ENCODE peak calls at places on chromosomes 11 and 22, in six cellular contexts. One of them, this sample, is unnamed.
A peak's percentile ranks its signal among the peaks of the same experiment; 100 is the strongest.

GRCh38 chr11:120900642-120901041 is 123.3 kb upstream of the TBCEL start:
- DNase-seq in CD4-positive, alpha-beta T cell: no peak
- DNase-seq in central memory CD4-positive, alpha-beta T cell: no peak
- DNase-seq in amniotic epithelial cell: no peak
- DNase-seq in right atrium auricular region: no peak
- DNase-seq in astrocyte of the cerebellum: no peak
- DNase-seq in this sample: no peak

GRCh38 chr11:3188496-3189192 is 23.5 kb upstream of the OSBPL5 start:
- DNase-seq in CD4-positive, alpha-beta T cell: no peak
- DNase-seq in central memory CD4-positive, alpha-beta T cell: no peak
- DNase-seq in amniotic epithelial cell: no peak
- DNase-seq in right atrium auricular region: no peak
- DNase-seq in astrocyte of the cerebellum: no peak
- DNase-seq in this sample: no peak

GRCh38 chr22:21710156-21710555 is 25.4 kb downstream of the YPEL1 start:
- DNase-seq in CD4-positive, alpha-beta T cell: no peak
- DNase-seq in central memory CD4-positive, alpha-beta T cell: no peak
- DNase-seq in amniotic epithelial cell: no peak
- DNase-seq in right atrium auricular region: no peak
- DNase-seq in astrocyte of the cerebellum: no peak
- DNase-seq in this sample: no peak

GRCh38 chr11:36399745-36400144 is 103.7 kb downstream of the PRR5L start:
- DNase-seq in CD4-positive, alpha-beta T cell: no peak
- DNase-seq in central memory CD4-positive, alpha-beta T cell: no peak
- DNase-seq in amniotic epithelial cell: no peak
- DNase-seq in right atrium auricular region: no peak
- DNase-seq in astrocyte of the cerebellum: no peak
- DNase-seq in this sample: no peak

GRCh38 chr22:43201486-43202219 is 14.7 kb upstream of the TTLL12 start:
- DNase-seq in CD4-positive, alpha-beta T cell: no peak
- DNase-seq in central memory CD4-positive, alpha-beta T cell: no peak
- DNase-seq in amniotic epithelial cell: no peak
- DNase-seq in right atrium auricular region: no peak
- DNase-seq in astrocyte of the cerebellum: no peak
- DNase-seq in this sample: no peak

GRCh38 chr22:38412435-38413084 is 42.4 kb downstream of the KCNJ4 start:
- DNase-seq in CD4-positive, alpha-beta T cell: no peak
- DNase-seq in central memory CD4-positive, alpha-beta T cell: peak; percentile 25
- DNase-seq in amniotic epithelial cell: no peak
- DNase-seq in right atrium auricular region: peak; percentile 57
- DNase-seq in astrocyte of the cerebellum: no peak
- DNase-seq in this sample: no peak

GRCh38 chr11:101436511-101437142 is 147.2 kb downstream of the TRPC6 start:
- DNase-seq in CD4-positive, alpha-beta T cell: no peak
- DNase-seq in central memory CD4-positive, alpha-beta T cell: no peak
- DNase-seq in amniotic epithelial cell: peak; percentile 31
- DNase-seq in right atrium auricular region: no peak
- DNase-seq in astrocyte of the cerebellum: no peak
- DNase-seq in this sample: no peak

GRCh38 chr11:9461760-9462134 is 935 bp downstream of the ZNF143 start:
- DNase-seq in CD4-positive, alpha-beta T cell: no peak
- DNase-seq in central memory CD4-positive, alpha-beta T cell: peak; percentile 6
- DNase-seq in amniotic epithelial cell: peak; percentile 39
- DNase-seq in right atrium auricular region: no peak
- DNase-seq in astrocyte of the cerebellum: no peak
- DNase-seq in this sample: no peak

GRCh38 chr22:19855504-19856409 is 1.1 kb upstream of the GNB1L start:
- DNase-seq in CD4-positive, alpha-beta T cell: peak; percentile 32
- DNase-seq in central memory CD4-positive, alpha-beta T cell: peak; percentile 37
- DNase-seq in amniotic epithelial cell: peak; percentile 53
- DNase-seq in right atrium auricular region: peak; percentile 82
- DNase-seq in astrocyte of the cerebellum: no peak
- DNase-seq in this sample: no peak

GRCh38 chr22:32531955-32532818 is 57.6 kb downstream of the FBXO7 start:
- DNase-seq in CD4-positive, alpha-beta T cell: no peak
- DNase-seq in central memory CD4-positive, alpha-beta T cell: no peak
- DNase-seq in amniotic epithelial cell: peak; percentile 36
- DNase-seq in right atrium auricular region: peak; percentile 93
- DNase-seq in astrocyte of the cerebellum: no peak
- DNase-seq in this sample: no peak

GRCh38 chr11:1573077-1573846 is 1.2 kb upstream of the DUSP8 start:
- DNase-seq in CD4-positive, alpha-beta T cell: no peak
- DNase-seq in central memory CD4-positive, alpha-beta T cell: peak; percentile 48
- DNase-seq in amniotic epithelial cell: no peak
- DNase-seq in right atrium auricular region: no peak
- DNase-seq in astrocyte of the cerebellum: no peak
- DNase-seq in this sample: no peak

GRCh38 chr11:126307706-126308105 is 3.8 kb downstream of the DCPS start:
- DNase-seq in CD4-positive, alpha-beta T cell: no peak
- DNase-seq in central memory CD4-positive, alpha-beta T cell: no peak
- DNase-seq in amniotic epithelial cell: peak; percentile 51
- DNase-seq in right atrium auricular region: no peak
- DNase-seq in astrocyte of the cerebellum: peak; percentile 53
- DNase-seq in this sample: no peak

GRCh38 chr11:5178046-5178837 is 22.2 kb downstream of the OR51V1 start:
- DNase-seq in CD4-positive, alpha-beta T cell: no peak
- DNase-seq in central memory CD4-positive, alpha-beta T cell: no peak
- DNase-seq in amniotic epithelial cell: no peak
- DNase-seq in right atrium auricular region: no peak
- DNase-seq in astrocyte of the cerebellum: no peak
- DNase-seq in this sample: no peak

GRCh38 chr11:33734441-33735165 is 1.6 kb downstream of the CD59 start:
- DNase-seq in CD4-positive, alpha-beta T cell: no peak
- DNase-seq in central memory CD4-positive, alpha-beta T cell: no peak
- DNase-seq in amniotic epithelial cell: peak; percentile 35
- DNase-seq in right atrium auricular region: no peak
- DNase-seq in astrocyte of the cerebellum: peak; percentile 71
- DNase-seq in this sample: no peak

GRCh38 chr11:85805387-85805786 is 5.6 kb downstream of the SYTL2 start:
- DNase-seq in CD4-positive, alpha-beta T cell: no peak
- DNase-seq in central memory CD4-positive, alpha-beta T cell: no peak
- DNase-seq in amniotic epithelial cell: peak; percentile 50
- DNase-seq in right atrium auricular region: no peak
- DNase-seq in astrocyte of the cerebellum: no peak
- DNase-seq in this sample: no peak

GRCh38 chr11:37317803-37318202 is 719.8 kb upstream of the RAG2 start:
- DNase-seq in CD4-positive, alpha-beta T cell: no peak
- DNase-seq in central memory CD4-positive, alpha-beta T cell: no peak
- DNase-seq in amniotic epithelial cell: no peak
- DNase-seq in right atrium auricular region: no peak
- DNase-seq in astrocyte of the cerebellum: no peak
- DNase-seq in this sample: no peak

GRCh38 chr22:20431520-20432237 is 5.9 kb downstream of the SCARF2 start:
- DNase-seq in CD4-positive, alpha-beta T cell: no peak
- DNase-seq in central memory CD4-positive, alpha-beta T cell: no peak
- DNase-seq in amniotic epithelial cell: no peak
- DNase-seq in right atrium auricular region: no peak
- DNase-seq in astrocyte of the cerebellum: no peak
- DNase-seq in this sample: no peak

GRCh38 chr11:17972987-17973386 is 39.9 kb downstream of the SERGEF start:
- DNase-seq in CD4-positive, alpha-beta T cell: no peak
- DNase-seq in central memory CD4-positive, alpha-beta T cell: no peak
- DNase-seq in amniotic epithelial cell: peak; percentile 74
- DNase-seq in right atrium auricular region: no peak
- DNase-seq in astrocyte of the cerebellum: peak; percentile 85
- DNase-seq in this sample: peak; percentile 3

GRCh38 chr22:36824655-36825054 is 7.8 kb upstream of the PVALB start:
- DNase-seq in CD4-positive, alpha-beta T cell: no peak
- DNase-seq in central memory CD4-positive, alpha-beta T cell: no peak
- DNase-seq in amniotic epithelial cell: no peak
- DNase-seq in right atrium auricular region: no peak
- DNase-seq in astrocyte of the cerebellum: no peak
- DNase-seq in this sample: no peak

GRCh38 chr11:71519546-71519945 is 7.5 kb upstream of the KRTAP5-7 start:
- DNase-seq in CD4-positive, alpha-beta T cell: no peak
- DNase-seq in central memory CD4-positive, alpha-beta T cell: no peak
- DNase-seq in amniotic epithelial cell: no peak
- DNase-seq in right atrium auricular region: no peak
- DNase-seq in astrocyte of the cerebellum: no peak
- DNase-seq in this sample: no peak

GRCh38 chr22:46827072-46827780 is 64.8 kb downstream of the TBC1D22A start:
- DNase-seq in CD4-positive, alpha-beta T cell: no peak
- DNase-seq in central memory CD4-positive, alpha-beta T cell: no peak
- DNase-seq in amniotic epithelial cell: no peak
- DNase-seq in right atrium auricular region: no peak
- DNase-seq in astrocyte of the cerebellum: no peak
- DNase-seq in this sample: no peak

GRCh38 chr11:92978226-92979111 is 9.0 kb downstream of the MTNR1B start:
- DNase-seq in CD4-positive, alpha-beta T cell: no peak
- DNase-seq in central memory CD4-positive, alpha-beta T cell: no peak
- DNase-seq in amniotic epithelial cell: no peak
- DNase-seq in right atrium auricular region: no peak
- DNase-seq in astrocyte of the cerebellum: no peak
- DNase-seq in this sample: no peak

GRCh38 chr11:70415176-70415575 is 16.8 kb downstream of the CTTN start:
- DNase-seq in CD4-positive, alpha-beta T cell: no peak
- DNase-seq in central memory CD4-positive, alpha-beta T cell: no peak
- DNase-seq in amniotic epithelial cell: peak; percentile 84
- DNase-seq in right atrium auricular region: no peak
- DNase-seq in astrocyte of the cerebellum: peak; percentile 22
- DNase-seq in this sample: no peak

GRCh38 chr22:43228330-43228729 is 41.4 kb upstream of the TTLL12 start:
- DNase-seq in CD4-positive, alpha-beta T cell: no peak
- DNase-seq in central memory CD4-positive, alpha-beta T cell: no peak
- DNase-seq in amniotic epithelial cell: peak; percentile 16
- DNase-seq in right atrium auricular region: no peak
- DNase-seq in astrocyte of the cerebellum: no peak
- DNase-seq in this sample: no peak

GRCh38 chr11:104254347-104254746 is 90.4 kb upstream of the PDGFD start:
- DNase-seq in CD4-positive, alpha-beta T cell: no peak
- DNase-seq in central memory CD4-positive, alpha-beta T cell: no peak
- DNase-seq in amniotic epithelial cell: peak; percentile 49
- DNase-seq in right atrium auricular region: no peak
- DNase-seq in astrocyte of the cerebellum: no peak
- DNase-seq in this sample: peak; percentile 1

GRCh38 chr11:69686452-69686851 is 11.3 kb upstream of the LTO1 start:
- DNase-seq in CD4-positive, alpha-beta T cell: no peak
- DNase-seq in central memory CD4-positive, alpha-beta T cell: no peak
- DNase-seq in amniotic epithelial cell: no peak
- DNase-seq in right atrium auricular region: no peak
- DNase-seq in astrocyte of the cerebellum: no peak
- DNase-seq in this sample: no peak

GRCh38 chr22:41563051-41563711 is 2.4 kb downstream of the CSDC2 start:
- DNase-seq in CD4-positive, alpha-beta T cell: no peak
- DNase-seq in central memory CD4-positive, alpha-beta T cell: no peak
- DNase-seq in amniotic epithelial cell: peak; percentile 84
- DNase-seq in right atrium auricular region: no peak
- DNase-seq in astrocyte of the cerebellum: no peak
- DNase-seq in this sample: no peak

GRCh38 chr22:22944268-22944985 is 56.8 kb downstream of the IGLL5 start:
- DNase-seq in CD4-positive, alpha-beta T cell: no peak
- DNase-seq in central memory CD4-positive, alpha-beta T cell: no peak
- DNase-seq in amniotic epithelial cell: no peak
- DNase-seq in right atrium auricular region: peak; percentile 56
- DNase-seq in astrocyte of the cerebellum: no peak
- DNase-seq in this sample: no peak

GRCh38 chr11:93143186-93143585 is 54.6 kb downstream of the SLC36A4 start:
- DNase-seq in CD4-positive, alpha-beta T cell: no peak
- DNase-seq in central memory CD4-positive, alpha-beta T cell: no peak
- DNase-seq in amniotic epithelial cell: peak; percentile 2
- DNase-seq in right atrium auricular region: no peak
- DNase-seq in astrocyte of the cerebellum: no peak
- DNase-seq in this sample: no peak

GRCh38 chr11:68457898-68458249 is 2.7 kb upstream of the PPP6R3 start:
- DNase-seq in CD4-positive, alpha-beta T cell: no peak
- DNase-seq in central memory CD4-positive, alpha-beta T cell: no peak
- DNase-seq in amniotic epithelial cell: no peak
- DNase-seq in right atrium auricular region: no peak
- DNase-seq in astrocyte of the cerebellum: no peak
- DNase-seq in this sample: no peak

GRCh38 chr11:117606807-117607206 is 190.2 kb downstream of the DSCAML1 start:
- DNase-seq in CD4-positive, alpha-beta T cell: no peak
- DNase-seq in central memory CD4-positive, alpha-beta T cell: no peak
- DNase-seq in amniotic epithelial cell: no peak
- DNase-seq in right atrium auricular region: no peak
- DNase-seq in astrocyte of the cerebellum: no peak
- DNase-seq in this sample: no peak

GRCh38 chr11:68297812-68298658 is 14.4 kb upstream of the LRP5 start:
- DNase-seq in CD4-positive, alpha-beta T cell: peak; percentile 61
- DNase-seq in central memory CD4-positive, alpha-beta T cell: peak; percentile 57
- DNase-seq in amniotic epithelial cell: peak; percentile 46
- DNase-seq in right atrium auricular region: peak; percentile 85
- DNase-seq in astrocyte of the cerebellum: peak; percentile 23
- DNase-seq in this sample: peak; percentile 32

GRCh38 chr11:60897496-60897895 is 8.9 kb downstream of the PRPF19 start:
- DNase-seq in CD4-positive, alpha-beta T cell: no peak
- DNase-seq in central memory CD4-positive, alpha-beta T cell: no peak
- DNase-seq in amniotic epithelial cell: no peak
- DNase-seq in right atrium auricular region: no peak
- DNase-seq in astrocyte of the cerebellum: no peak
- DNase-seq in this sample: no peak

This sample was measured in NK-92 treated with Interleukin-12 subunit alpha and Interleukin-12 subunit beta, amount 100 ng/mL, for 24 hours.